ENCODE peak calls at places on chromosomes 1 and 21, in seven cellular contexts. One of them, this sample, is unnamed.

GRCh38 chr1:226618380-226618779 is 69.8 kb downstream of the STUM start:
- DNase-seq in AG08396: no peak
- DNase-seq in non-pigmented ciliary epithelial cell: no peak
- DNase-seq in kidney glomerular epithelial cell: no peak
- DNase-seq in amygdala: no peak
- DNase-seq in HS-5: no peak
- DNase-seq in iris pigment epithelial cell: no peak
- DNase-seq in this sample: no peak

GRCh38 chr1:19646771-19647319 is 2.7 kb downstream of the NBL1 start:
- DNase-seq in AG08396: no peak
- DNase-seq in non-pigmented ciliary epithelial cell: no peak
- DNase-seq in kidney glomerular epithelial cell: no peak
- DNase-seq in amygdala: no peak
- DNase-seq in HS-5: no peak
- DNase-seq in iris pigment epithelial cell: no peak
- DNase-seq in this sample: no peak

GRCh38 chr1:9111957-9112356 is 16.9 kb downstream of the GPR157 start:
- DNase-seq in AG08396: no peak
- DNase-seq in non-pigmented ciliary epithelial cell: no peak
- DNase-seq in kidney glomerular epithelial cell: no peak
- DNase-seq in amygdala: no peak
- DNase-seq in HS-5: no peak
- DNase-seq in iris pigment epithelial cell: no peak
- DNase-seq in this sample: no peak

GRCh38 chr1:15031251-15031930 is 122.2 kb upstream of the TMEM51 start:
- DNase-seq in AG08396: no peak
- DNase-seq in non-pigmented ciliary epithelial cell: no peak
- DNase-seq in kidney glomerular epithelial cell: peak
- DNase-seq in amygdala: no peak
- DNase-seq in HS-5: no peak
- DNase-seq in iris pigment epithelial cell: peak
- DNase-seq in this sample: no peak

GRCh38 chr1:2215909-2216766 is 12.0 kb upstream of the SKI start:
- DNase-seq in AG08396: no peak
- DNase-seq in non-pigmented ciliary epithelial cell: no peak
- DNase-seq in kidney glomerular epithelial cell: no peak
- DNase-seq in amygdala: no peak
- DNase-seq in HS-5: no peak
- DNase-seq in iris pigment epithelial cell: no peak
- DNase-seq in this sample: no peak

GRCh38 chr1:78426398-78426797 is 64.4 kb upstream of the PTGFR start:
- DNase-seq in AG08396: no peak
- DNase-seq in non-pigmented ciliary epithelial cell: no peak
- DNase-seq in kidney glomerular epithelial cell: no peak
- DNase-seq in amygdala: no peak
- DNase-seq in HS-5: no peak
- DNase-seq in iris pigment epithelial cell: no peak
- DNase-seq in this sample: no peak

GRCh38 chr1:248793592-248793991 is 32.1 kb downstream of the SH3BP5L start:
- DNase-seq in AG08396: no peak
- DNase-seq in non-pigmented ciliary epithelial cell: no peak
- DNase-seq in kidney glomerular epithelial cell: no peak
- DNase-seq in amygdala: no peak
- DNase-seq in HS-5: no peak
- DNase-seq in iris pigment epithelial cell: no peak
- DNase-seq in this sample: no peak

GRCh38 chr1:10899490-10900264 is 103.2 kb upstream of the CASZ1 start:
- DNase-seq in AG08396: no peak
- DNase-seq in non-pigmented ciliary epithelial cell: no peak
- DNase-seq in kidney glomerular epithelial cell: no peak
- DNase-seq in amygdala: no peak
- DNase-seq in HS-5: no peak
- DNase-seq in iris pigment epithelial cell: no peak
- DNase-seq in this sample: no peak

GRCh38 chr1:227330279-227330678 is 12.0 kb upstream of the CDC42BPA start:
- DNase-seq in AG08396: no peak
- DNase-seq in non-pigmented ciliary epithelial cell: no peak
- DNase-seq in kidney glomerular epithelial cell: no peak
- DNase-seq in amygdala: no peak
- DNase-seq in HS-5: no peak
- DNase-seq in iris pigment epithelial cell: no peak
- DNase-seq in this sample: no peak

GRCh38 chr1:84069236-84069845 is 70.4 kb upstream of the TTLL7 start:
- DNase-seq in AG08396: no peak
- DNase-seq in non-pigmented ciliary epithelial cell: no peak
- DNase-seq in kidney glomerular epithelial cell: no peak
- DNase-seq in amygdala: no peak
- DNase-seq in HS-5: no peak
- DNase-seq in iris pigment epithelial cell: no peak
- DNase-seq in this sample: peak

GRCh38 chr1:25706146-25707089 is 89.8 kb downstream of the MAN1C1 start:
- DNase-seq in AG08396: no peak
- DNase-seq in non-pigmented ciliary epithelial cell: no peak
- DNase-seq in kidney glomerular epithelial cell: no peak
- DNase-seq in amygdala: no peak
- DNase-seq in HS-5: no peak
- DNase-seq in iris pigment epithelial cell: no peak
- DNase-seq in this sample: no peak

GRCh38 chr1:66258404-66259105 is 275.4 kb upstream of the SGIP1 start:
- DNase-seq in AG08396: no peak
- DNase-seq in non-pigmented ciliary epithelial cell: no peak
- DNase-seq in kidney glomerular epithelial cell: no peak
- DNase-seq in amygdala: no peak
- DNase-seq in HS-5: no peak
- DNase-seq in iris pigment epithelial cell: peak
- DNase-seq in this sample: no peak

GRCh38 chr1:167915528-167916102 is 1.7 kb upstream of the ADCY10 start:
- DNase-seq in AG08396: no peak
- DNase-seq in non-pigmented ciliary epithelial cell: no peak
- DNase-seq in kidney glomerular epithelial cell: no peak
- DNase-seq in amygdala: no peak
- DNase-seq in HS-5: no peak
- DNase-seq in iris pigment epithelial cell: no peak
- DNase-seq in this sample: no peak

GRCh38 chr1:16387201-16388185 is 20.5 kb downstream of the SZRD1 start:
- DNase-seq in AG08396: no peak
- DNase-seq in non-pigmented ciliary epithelial cell: no peak
- DNase-seq in kidney glomerular epithelial cell: no peak
- DNase-seq in amygdala: no peak
- DNase-seq in HS-5: no peak
- DNase-seq in iris pigment epithelial cell: peak
- DNase-seq in this sample: no peak

GRCh38 chr1:58922302-58923089 is 138.6 kb upstream of the JUN start:
- DNase-seq in AG08396: no peak
- DNase-seq in non-pigmented ciliary epithelial cell: no peak
- DNase-seq in kidney glomerular epithelial cell: peak
- DNase-seq in amygdala: no peak
- DNase-seq in HS-5: no peak
- DNase-seq in iris pigment epithelial cell: peak
- DNase-seq in this sample: no peak

GRCh38 chr1:115112496-115113375 is 23.4 kb upstream of the TSPAN2 start:
- DNase-seq in AG08396: peak
- DNase-seq in non-pigmented ciliary epithelial cell: no peak
- DNase-seq in kidney glomerular epithelial cell: peak
- DNase-seq in amygdala: no peak
- DNase-seq in HS-5: no peak
- DNase-seq in iris pigment epithelial cell: no peak
- DNase-seq in this sample: no peak

GRCh38 chr1:160522622-160523345 is at the start of gene SLAMF6:
- DNase-seq in AG08396: no peak
- DNase-seq in non-pigmented ciliary epithelial cell: no peak
- DNase-seq in kidney glomerular epithelial cell: no peak
- DNase-seq in amygdala: no peak
- DNase-seq in HS-5: no peak
- DNase-seq in iris pigment epithelial cell: no peak
- DNase-seq in this sample: no peak

GRCh38 chr1:31762726-31763670 is 1.1 kb downstream of the ADGRB2 start:
- DNase-seq in AG08396: peak
- DNase-seq in non-pigmented ciliary epithelial cell: no peak
- DNase-seq in kidney glomerular epithelial cell: peak
- DNase-seq in amygdala: peak
- DNase-seq in HS-5: no peak
- DNase-seq in iris pigment epithelial cell: peak
- DNase-seq in this sample: peak

GRCh38 chr1:107993920-107994319 is 28.9 kb upstream of the VAV3 start:
- DNase-seq in AG08396: no peak
- DNase-seq in non-pigmented ciliary epithelial cell: no peak
- DNase-seq in kidney glomerular epithelial cell: peak
- DNase-seq in amygdala: no peak
- DNase-seq in HS-5: no peak
- DNase-seq in iris pigment epithelial cell: no peak
- DNase-seq in this sample: no peak

GRCh38 chr1:224897501-224897900 is 32.0 kb upstream of the DNAH14 start:
- DNase-seq in AG08396: no peak
- DNase-seq in non-pigmented ciliary epithelial cell: no peak
- DNase-seq in kidney glomerular epithelial cell: no peak
- DNase-seq in amygdala: no peak
- DNase-seq in HS-5: no peak
- DNase-seq in iris pigment epithelial cell: no peak
- DNase-seq in this sample: no peak

GRCh38 chr1:54575605-54576004 is 27.6 kb downstream of the ACOT11 start:
- DNase-seq in AG08396: no peak
- DNase-seq in non-pigmented ciliary epithelial cell: no peak
- DNase-seq in kidney glomerular epithelial cell: no peak
- DNase-seq in amygdala: no peak
- DNase-seq in HS-5: no peak
- DNase-seq in iris pigment epithelial cell: no peak
- DNase-seq in this sample: no peak

GRCh38 chr1:25167269-25168192 is 64.8 kb downstream of the SYF2 start:
- DNase-seq in AG08396: no peak
- DNase-seq in non-pigmented ciliary epithelial cell: no peak
- DNase-seq in kidney glomerular epithelial cell: no peak
- DNase-seq in amygdala: peak
- DNase-seq in HS-5: no peak
- DNase-seq in iris pigment epithelial cell: no peak
- DNase-seq in this sample: no peak

GRCh38 chr1:7104053-7104738 is 318.9 kb downstream of the CAMTA1 start:
- DNase-seq in AG08396: no peak
- DNase-seq in non-pigmented ciliary epithelial cell: no peak
- DNase-seq in kidney glomerular epithelial cell: no peak
- DNase-seq in amygdala: no peak
- DNase-seq in HS-5: no peak
- DNase-seq in iris pigment epithelial cell: no peak
- DNase-seq in this sample: no peak

GRCh38 chr1:31515061-31515775 is 61.1 kb upstream of the TINAGL1 start:
- DNase-seq in AG08396: no peak
- DNase-seq in non-pigmented ciliary epithelial cell: no peak
- DNase-seq in kidney glomerular epithelial cell: no peak
- DNase-seq in amygdala: no peak
- DNase-seq in HS-5: no peak
- DNase-seq in iris pigment epithelial cell: no peak
- DNase-seq in this sample: no peak

GRCh38 chr1:67250051-67250653 is 57.5 kb upstream of the IL12RB2 start:
- DNase-seq in AG08396: no peak
- DNase-seq in non-pigmented ciliary epithelial cell: no peak
- DNase-seq in kidney glomerular epithelial cell: no peak
- DNase-seq in amygdala: no peak
- DNase-seq in HS-5: no peak
- DNase-seq in iris pigment epithelial cell: no peak
- DNase-seq in this sample: no peak

GRCh38 chr1:156705321-156705917 is at the start of gene CRABP2:
- DNase-seq in AG08396: peak
- DNase-seq in non-pigmented ciliary epithelial cell: no peak
- DNase-seq in kidney glomerular epithelial cell: peak
- DNase-seq in amygdala: no peak
- DNase-seq in HS-5: no peak
- DNase-seq in iris pigment epithelial cell: no peak
- DNase-seq in this sample: no peak

GRCh38 chr1:245153645-245154428 is 948 bp upstream of the KIF26B start:
- DNase-seq in AG08396: peak
- DNase-seq in non-pigmented ciliary epithelial cell: no peak
- DNase-seq in kidney glomerular epithelial cell: no peak
- DNase-seq in amygdala: no peak
- DNase-seq in HS-5: no peak
- DNase-seq in iris pigment epithelial cell: peak
- DNase-seq in this sample: no peak

GRCh38 chr1:89407355-89407754 is 43.5 kb downstream of the GBP6 start:
- DNase-seq in AG08396: peak
- DNase-seq in non-pigmented ciliary epithelial cell: no peak
- DNase-seq in kidney glomerular epithelial cell: peak
- DNase-seq in amygdala: no peak
- DNase-seq in HS-5: no peak
- DNase-seq in iris pigment epithelial cell: peak
- DNase-seq in this sample: no peak

GRCh38 chr1:182405578-182405977 is 5.1 kb upstream of the TEDDM1 start:
- DNase-seq in AG08396: no peak
- DNase-seq in non-pigmented ciliary epithelial cell: no peak
- DNase-seq in kidney glomerular epithelial cell: no peak
- DNase-seq in amygdala: no peak
- DNase-seq in HS-5: no peak
- DNase-seq in iris pigment epithelial cell: no peak
- DNase-seq in this sample: no peak

GRCh38 chr21:20445971-20446370 is 552.2 kb upstream of the NCAM2 start:
- DNase-seq in AG08396: no peak
- DNase-seq in non-pigmented ciliary epithelial cell: no peak
- DNase-seq in kidney glomerular epithelial cell: no peak
- DNase-seq in amygdala: no peak
- DNase-seq in HS-5: no peak
- DNase-seq in iris pigment epithelial cell: no peak
- DNase-seq in this sample: no peak

GRCh38 chr1:36257375-36257767 is 33.1 kb downstream of the THRAP3 start:
- DNase-seq in AG08396: no peak
- DNase-seq in non-pigmented ciliary epithelial cell: no peak
- DNase-seq in kidney glomerular epithelial cell: no peak
- DNase-seq in amygdala: no peak
- DNase-seq in HS-5: no peak
- DNase-seq in iris pigment epithelial cell: no peak
- DNase-seq in this sample: no peak

GRCh38 chr1:50023292-50024159 is at the start of gene AGBL4:
- DNase-seq in AG08396: peak
- DNase-seq in non-pigmented ciliary epithelial cell: no peak
- DNase-seq in kidney glomerular epithelial cell: peak
- DNase-seq in amygdala: peak
- DNase-seq in HS-5: no peak
- DNase-seq in iris pigment epithelial cell: peak
- DNase-seq in this sample: peak

GRCh38 chr1:172383541-172383940 is 36.9 kb upstream of the C1orf105 start:
- DNase-seq in AG08396: peak
- DNase-seq in non-pigmented ciliary epithelial cell: peak
- DNase-seq in kidney glomerular epithelial cell: peak
- DNase-seq in amygdala: no peak
- DNase-seq in HS-5: no peak
- DNase-seq in iris pigment epithelial cell: peak
- DNase-seq in this sample: no peak

This sample was measured in SW 1271.